ENCODE peak calls at places on chromosomes 4 and X, in five cellular contexts. One of them, this sample, is unnamed.

GRCh38 chr4:41256131-41256739 is 493 bp upstream of the UCHL1 start:
- DNase-seq in mesendoderm: peak
- DNase-seq in H9: no peak
- DNase-seq in IMR-90: peak
- DNase-seq in H1: no peak
- DNase-seq in this sample: peak

GRCh38 chrX:151398346-151398745 is 1.3 kb downstream of the VMA21 start:
- DNase-seq in mesendoderm: no peak
- DNase-seq in H9: no peak
- DNase-seq in IMR-90: no peak
- DNase-seq in H1: no peak
- DNase-seq in this sample: no peak

GRCh38 chr4:20493761-20494353 is 206.4 kb upstream of the PACRGL start:
- DNase-seq in mesendoderm: no peak
- DNase-seq in H9: no peak
- DNase-seq in IMR-90: peak
- DNase-seq in H1: no peak
- DNase-seq in this sample: peak

GRCh38 chr4:141636077-141636770 is at the start of gene IL15:
- DNase-seq in mesendoderm: peak
- DNase-seq in H9: peak
- DNase-seq in IMR-90: peak
- DNase-seq in H1: peak
- DNase-seq in this sample: peak

GRCh38 chr4:610411-611261 is 14.7 kb upstream of the PDE6B start:
- DNase-seq in mesendoderm: peak
- DNase-seq in H9: no peak
- DNase-seq in IMR-90: peak
- DNase-seq in H1: no peak
- DNase-seq in this sample: no peak

GRCh38 chrX:133265331-133265730 is 47.2 kb upstream of the TFDP3 start:
- DNase-seq in mesendoderm: peak
- DNase-seq in H9: peak
- DNase-seq in IMR-90: no peak
- DNase-seq in H1: peak
- DNase-seq in this sample: peak

GRCh38 chrX:68498044-68498507 is 775 bp upstream of the YIPF6 start:
- DNase-seq in mesendoderm: peak
- DNase-seq in H9: no peak
- DNase-seq in IMR-90: no peak
- DNase-seq in H1: no peak
- DNase-seq in this sample: peak

GRCh38 chrX:15233416-15234015 is 36.4 kb downstream of the ASB9 start:
- DNase-seq in mesendoderm: no peak
- DNase-seq in H9: no peak
- DNase-seq in IMR-90: no peak
- DNase-seq in H1: no peak
- DNase-seq in this sample: peak

GRCh38 chr4:43242611-43243010 is 350.1 kb downstream of the GRXCR1 start:
- DNase-seq in mesendoderm: no peak
- DNase-seq in H9: no peak
- DNase-seq in IMR-90: peak
- DNase-seq in H1: no peak
- DNase-seq in this sample: peak

GRCh38 chr4:25925486-25926201 is 11.6 kb downstream of the SMIM20 start:
- DNase-seq in mesendoderm: peak
- DNase-seq in H9: peak
- DNase-seq in IMR-90: peak
- DNase-seq in H1: no peak
- DNase-seq in this sample: peak

GRCh38 chr4:81052119-81053068 is 21.9 kb downstream of the BMP3 start:
- DNase-seq in mesendoderm: peak
- DNase-seq in H9: peak
- DNase-seq in IMR-90: peak
- DNase-seq in H1: peak
- DNase-seq in this sample: peak

GRCh38 chr4:22416403-22416802 is 99.5 kb downstream of the ADGRA3 start:
- DNase-seq in mesendoderm: peak
- DNase-seq in H9: no peak
- DNase-seq in IMR-90: peak
- DNase-seq in H1: no peak
- DNase-seq in this sample: peak

DNA sequence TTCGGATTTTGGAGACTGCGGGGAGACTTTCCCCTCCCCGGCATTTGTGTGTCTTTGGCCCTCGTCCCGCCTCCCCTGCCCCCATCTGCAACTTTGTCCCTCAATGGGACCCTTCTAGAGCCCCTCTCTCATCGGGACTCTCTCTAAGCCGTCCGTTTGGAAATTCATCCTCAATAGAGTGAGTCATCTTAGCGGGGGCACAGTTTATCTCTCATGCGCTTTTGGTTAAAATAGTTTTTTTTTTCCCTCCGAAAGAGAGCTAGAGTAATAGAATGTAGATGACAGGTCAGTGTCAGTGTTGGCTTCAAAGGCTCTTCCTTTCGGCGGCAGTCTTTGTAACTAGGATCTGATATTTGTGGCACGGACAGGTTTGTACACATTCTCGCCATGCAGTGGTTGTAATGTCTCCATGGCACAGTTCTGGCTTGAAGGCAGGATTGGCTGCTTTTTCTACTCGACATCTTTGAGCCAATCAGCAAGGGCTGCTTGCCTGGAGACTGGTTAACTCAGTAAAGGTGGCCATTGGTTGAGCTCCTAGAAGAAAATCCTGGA is 966 bp downstream of the N4BP2 start:
- DNase-seq in mesendoderm: peak
- DNase-seq in H9: peak
- DNase-seq in IMR-90: peak
- DNase-seq in H1: no peak
- DNase-seq in this sample: peak
- H2BK120ac ChIP-seq in mesendoderm: no peak
- H2BK120ac ChIP-seq in H9: no peak
- H2BK120ac ChIP-seq in IMR-90: peak
- H2BK120ac ChIP-seq in H1: no peak
- H2BK120ac ChIP-seq in this sample: peak

DNA sequence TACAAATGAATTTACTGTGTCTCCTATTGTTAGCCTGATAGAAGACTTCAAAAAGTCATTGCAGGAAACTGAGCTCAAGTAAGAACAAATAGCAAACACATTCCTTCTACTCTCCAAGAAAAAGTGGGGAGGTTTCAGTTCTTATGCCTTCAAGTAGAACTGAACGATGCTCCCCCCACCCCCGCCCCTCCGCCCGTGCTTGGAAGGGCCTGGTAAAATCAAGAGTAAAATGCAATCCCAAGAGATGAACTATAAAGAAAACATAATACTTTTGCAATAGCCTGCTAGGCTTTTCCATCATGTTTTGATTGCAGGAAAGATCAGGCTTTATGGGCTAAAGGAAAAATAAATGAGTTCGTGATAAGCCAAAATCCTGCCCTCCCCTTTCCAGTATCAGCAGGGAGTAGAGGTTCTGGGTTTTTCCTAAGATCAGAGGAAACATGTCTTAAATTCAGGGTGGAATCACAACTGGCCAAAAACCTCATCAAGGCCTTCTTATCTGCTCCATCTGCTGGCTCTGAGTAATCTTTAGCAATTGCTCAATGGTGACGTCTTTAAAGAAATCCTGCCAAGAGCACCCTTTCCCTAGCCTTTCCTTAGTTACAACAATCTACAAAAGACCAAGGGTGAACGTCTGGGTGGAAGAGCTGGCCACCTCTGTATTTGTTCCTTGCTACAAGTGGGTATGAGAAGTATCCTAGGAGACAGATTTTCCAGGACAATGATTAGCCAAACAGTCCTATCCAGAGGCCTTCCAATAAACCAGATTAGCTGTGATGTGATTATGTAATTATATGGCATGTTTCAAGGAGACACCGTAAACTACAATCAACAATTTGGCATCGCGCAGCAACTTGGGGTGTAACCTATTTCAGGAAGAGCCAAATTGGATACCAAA is 66.3 kb upstream of the FAM9C start:
- DNase-seq in mesendoderm: peak
- DNase-seq in H9: no peak
- DNase-seq in IMR-90: peak
- DNase-seq in H1: no peak
- DNase-seq in this sample: peak
- H2BK120ac ChIP-seq in mesendoderm: no peak
- H2BK120ac ChIP-seq in H9: no peak
- H2BK120ac ChIP-seq in IMR-90: peak
- H2BK120ac ChIP-seq in H1: no peak
- H2BK120ac ChIP-seq in this sample: no peak

GRCh38 chr4:123596805-123597204 is 200.2 kb downstream of the SPRY1 start:
- DNase-seq in mesendoderm: no peak
- DNase-seq in H9: no peak
- DNase-seq in IMR-90: no peak
- DNase-seq in H1: no peak
- DNase-seq in this sample: no peak
- H2BK120ac ChIP-seq in mesendoderm: no peak
- H2BK120ac ChIP-seq in H9: no peak
- H2BK120ac ChIP-seq in IMR-90: peak
- H2BK120ac ChIP-seq in H1: no peak
- H2BK120ac ChIP-seq in this sample: no peak

DNA sequence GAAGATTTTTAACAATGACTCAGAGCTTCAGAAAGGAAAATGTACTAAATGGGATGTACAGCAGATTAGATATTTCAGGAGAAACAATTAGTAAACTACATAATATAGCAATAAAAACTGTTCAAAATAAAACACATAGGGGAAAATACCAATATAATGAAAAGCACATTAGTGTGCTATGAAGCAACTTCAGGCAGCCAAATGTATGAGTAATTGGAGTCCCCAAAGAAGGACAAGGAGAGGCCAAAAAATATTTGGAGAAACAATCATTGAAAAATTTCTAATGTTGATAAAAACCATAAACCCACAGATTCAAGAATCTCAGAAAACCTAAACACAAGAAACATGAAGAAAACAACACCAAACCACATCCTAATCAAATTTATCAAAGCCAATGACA is 129.3 kb upstream of the CHRDL1 start:
- DNase-seq in mesendoderm: no peak
- DNase-seq in H9: no peak
- DNase-seq in IMR-90: no peak
- DNase-seq in H1: no peak
- DNase-seq in this sample: no peak
- H2BK120ac ChIP-seq in mesendoderm: no peak
- H2BK120ac ChIP-seq in H9: no peak
- H2BK120ac ChIP-seq in IMR-90: no peak
- H2BK120ac ChIP-seq in H1: no peak
- H2BK120ac ChIP-seq in this sample: no peak

DNA sequence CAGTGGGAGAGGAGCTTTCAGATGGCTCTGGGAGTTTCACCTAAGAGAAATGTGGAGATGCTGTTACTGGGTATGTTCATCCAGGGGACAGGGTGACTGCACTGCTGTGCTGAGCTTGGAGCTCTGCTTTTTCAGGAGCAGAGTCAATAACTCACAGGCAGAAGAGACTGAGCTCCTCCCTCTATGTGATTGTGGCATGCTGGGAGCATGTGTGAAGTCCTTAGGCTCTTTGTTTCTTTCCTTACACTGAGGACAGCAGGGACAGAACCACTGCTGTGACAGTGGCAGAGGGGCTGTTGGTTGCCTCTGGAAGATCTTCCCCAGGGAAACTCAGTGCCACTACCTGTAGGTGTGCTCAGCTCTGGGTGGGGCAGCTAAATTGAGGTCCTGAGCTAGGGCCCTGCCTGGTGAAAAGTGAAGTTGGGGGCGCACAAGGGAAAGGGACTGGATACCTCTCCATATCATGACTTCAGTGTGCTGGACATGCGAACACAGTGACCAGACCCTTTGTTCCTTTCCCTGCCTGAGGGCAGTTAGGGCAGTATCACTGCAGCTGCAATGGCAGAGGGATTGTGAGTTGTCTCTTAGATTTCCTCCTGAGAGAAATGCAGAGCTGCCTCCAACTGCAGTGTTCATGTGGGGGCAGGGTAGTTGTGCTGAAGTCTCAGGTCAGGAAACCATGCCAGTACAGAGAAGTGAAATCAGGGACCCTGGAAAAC is 156.7 kb downstream of the TENT5D start:
- DNase-seq in mesendoderm: peak
- DNase-seq in H9: no peak
- DNase-seq in IMR-90: no peak
- DNase-seq in H1: no peak
- DNase-seq in this sample: no peak
- H2BK120ac ChIP-seq in mesendoderm: no peak
- H2BK120ac ChIP-seq in H9: no peak
- H2BK120ac ChIP-seq in IMR-90: no peak
- H2BK120ac ChIP-seq in H1: no peak
- H2BK120ac ChIP-seq in this sample: no peak

GRCh38 chrX:47191806-47192401 is 1.7 kb upstream of the UBA1 start:
- DNase-seq in mesendoderm: peak
- DNase-seq in H9: no peak
- DNase-seq in IMR-90: no peak
- DNase-seq in H1: no peak
- DNase-seq in this sample: no peak

GRCh38 chrX:47194388-47194787 is 759 bp downstream of the UBA1 start:
- DNase-seq in mesendoderm: no peak
- DNase-seq in H9: no peak
- DNase-seq in IMR-90: no peak
- DNase-seq in H1: no peak
- DNase-seq in this sample: no peak

GRCh38 chrX:47191331-47191730 is 2.3 kb upstream of the UBA1 start:
- DNase-seq in mesendoderm: peak
- DNase-seq in H9: no peak
- DNase-seq in IMR-90: no peak
- DNase-seq in H1: no peak
- DNase-seq in this sample: peak

GRCh38 chrX:47196098-47196497 is 2.5 kb downstream of the UBA1 start:
- DNase-seq in mesendoderm: peak
- DNase-seq in H9: no peak
- DNase-seq in IMR-90: no peak
- DNase-seq in H1: no peak
- DNase-seq in this sample: no peak

GRCh38 chrX:47193475-47194241 is at the start of gene UBA1:
- DNase-seq in mesendoderm: peak
- DNase-seq in H9: peak
- DNase-seq in IMR-90: peak
- DNase-seq in H1: no peak
- DNase-seq in this sample: peak
- H2BK120ac ChIP-seq in mesendoderm: no peak
- H2BK120ac ChIP-seq in H9: no peak
- H2BK120ac ChIP-seq in IMR-90: no peak
- H2BK120ac ChIP-seq in H1: no peak
- H2BK120ac ChIP-seq in this sample: no peak

DNA sequence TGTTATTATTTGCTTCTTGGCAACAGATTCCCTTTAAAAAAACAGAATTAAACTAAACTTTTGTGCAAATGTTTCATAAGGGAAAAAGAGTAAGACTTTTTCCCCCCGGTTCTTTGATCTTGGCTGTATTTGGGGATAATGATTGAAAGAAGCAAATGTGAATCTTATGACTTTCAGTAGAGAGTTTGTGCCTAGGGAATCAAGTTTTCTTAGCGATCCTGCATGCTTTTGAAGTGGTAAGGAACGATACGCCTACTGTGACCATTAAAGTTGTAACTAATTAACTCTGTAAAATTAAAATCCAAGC is 9.0 kb downstream of the ATP10D start:
- DNase-seq in mesendoderm: no peak
- DNase-seq in H9: no peak
- DNase-seq in IMR-90: no peak
- DNase-seq in H1: no peak
- DNase-seq in this sample: no peak
- H2BK120ac ChIP-seq in mesendoderm: no peak
- H2BK120ac ChIP-seq in H9: no peak
- H2BK120ac ChIP-seq in IMR-90: no peak
- H2BK120ac ChIP-seq in H1: no peak
- H2BK120ac ChIP-seq in this sample: no peak

GRCh38 chr4:55125087-55125721 is at the start of gene KDR:
- DNase-seq in mesendoderm: peak
- DNase-seq in H9: peak
- DNase-seq in IMR-90: no peak
- DNase-seq in H1: no peak
- DNase-seq in this sample: peak
- H2BK120ac ChIP-seq in mesendoderm: no peak
- H2BK120ac ChIP-seq in H9: no peak
- H2BK120ac ChIP-seq in IMR-90: no peak
- H2BK120ac ChIP-seq in H1: peak
- H2BK120ac ChIP-seq in this sample: no peak